ENCODE peak calls at places on chromosomes 7 and 10, in six cellular contexts. O is trophoblast cell, N is IMR-90, J is neuronal stem cell, T is H9, D is mesenchymal stem cell. G is an unnamed sample.

GRCh38 chr7:62361-63116 is 129.8 kb upstream of the FAM20C start:
- DNase-seq in O (no peak), N (no peak), J (no peak), T (no peak), D (no peak), G (no peak)

GRCh38 chr7:1531979-1532455 is 1.5 kb downstream of the MAFK start:
- DNase-seq in O (no peak), N (no peak), J (no peak), T (no peak), D (no peak), G (no peak)

GRCh38 chr7:101952355-101953247 is 135.2 kb downstream of the CUX1 start:
- DNase-seq in O (peak; percentile 40), N (peak; percentile 93), J (no peak), T (no peak), D (peak; percentile 97), G (no peak)

GRCh38 chr10:14602807-14603538 is 171.7 kb downstream of the FAM107B start:
- DNase-seq in O (no peak), N (peak; percentile 12), J (no peak), T (no peak), D (peak; percentile 16), G (no peak)

GRCh38 chr10:47453435-47454293 is 30.3 kb downstream of the ANXA8 start:
- DNase-seq in O (no peak), N (no peak), J (no peak), T (peak; percentile 26), D (no peak), G (no peak)

GRCh38 chr10:58645762-58646161 is 133.1 kb downstream of the BICC1 start:
- DNase-seq in O (peak; percentile 78), N (no peak), J (no peak), T (no peak), D (peak; percentile 12), G (no peak)

GRCh38 chr7:116122972-116123595 is 87.3 kb upstream of the TES start:
- DNase-seq in O (peak; percentile 63), N (peak; percentile 66), J (no peak), T (no peak), D (peak; percentile 47), G (no peak)

GRCh38 chr10:103125323-103126267 is 67.5 kb downstream of the NT5C2 start:
- DNase-seq in O (no peak), N (peak; percentile 19), J (no peak), T (no peak), D (peak; percentile 46), G (no peak)

GRCh38 chr7:14690075-14690474 is 212.5 kb downstream of the DGKB start:
- DNase-seq in O (no peak), N (no peak), J (no peak), T (no peak), D (no peak), G (no peak)

GRCh38 chr7:71900556-71900955 is 511.6 kb downstream of the CALN1 start:
- DNase-seq in O (no peak), N (no peak), J (no peak), T (no peak), D (no peak), G (no peak)

GRCh38 chr10:5585517-5586222 is 60.9 kb downstream of the CALML3 start:
- DNase-seq in O (no peak), N (no peak), J (no peak), T (no peak), D (no peak), G (no peak)

GRCh38 chr10:78754269-78755074 is 314.3 kb upstream of the ZMIZ1 start:
- DNase-seq in O (peak; percentile 17), N (peak; percentile 90), J (no peak), T (no peak), D (peak; percentile 89), G (no peak)

GRCh38 chr10:133254421-133255120 is 16.9 kb downstream of the VENTX start:
- DNase-seq in O (no peak), N (no peak), J (no peak), T (no peak), D (no peak), G (no peak)

GRCh38 chr7:18873674-18874341 is 243.6 kb downstream of the TWIST1 start:
- DNase-seq in O (no peak), N (peak; percentile 41), J (peak; percentile 6), T (peak; percentile 51), D (peak; percentile 17), G (peak; percentile 10)

GRCh38 chr7:94095359-94096009 is 91.3 kb upstream of the BET1 start:
- DNase-seq in O (no peak), N (no peak), J (no peak), T (no peak), D (no peak), G (no peak)

GRCh38 chr10:109205929-109206585 is 717.3 kb downstream of the XPNPEP1 start:
- DNase-seq in O (peak; percentile 88), N (peak; percentile 93), J (no peak), T (no peak), D (peak; percentile 80), G (no peak)

DNA sequence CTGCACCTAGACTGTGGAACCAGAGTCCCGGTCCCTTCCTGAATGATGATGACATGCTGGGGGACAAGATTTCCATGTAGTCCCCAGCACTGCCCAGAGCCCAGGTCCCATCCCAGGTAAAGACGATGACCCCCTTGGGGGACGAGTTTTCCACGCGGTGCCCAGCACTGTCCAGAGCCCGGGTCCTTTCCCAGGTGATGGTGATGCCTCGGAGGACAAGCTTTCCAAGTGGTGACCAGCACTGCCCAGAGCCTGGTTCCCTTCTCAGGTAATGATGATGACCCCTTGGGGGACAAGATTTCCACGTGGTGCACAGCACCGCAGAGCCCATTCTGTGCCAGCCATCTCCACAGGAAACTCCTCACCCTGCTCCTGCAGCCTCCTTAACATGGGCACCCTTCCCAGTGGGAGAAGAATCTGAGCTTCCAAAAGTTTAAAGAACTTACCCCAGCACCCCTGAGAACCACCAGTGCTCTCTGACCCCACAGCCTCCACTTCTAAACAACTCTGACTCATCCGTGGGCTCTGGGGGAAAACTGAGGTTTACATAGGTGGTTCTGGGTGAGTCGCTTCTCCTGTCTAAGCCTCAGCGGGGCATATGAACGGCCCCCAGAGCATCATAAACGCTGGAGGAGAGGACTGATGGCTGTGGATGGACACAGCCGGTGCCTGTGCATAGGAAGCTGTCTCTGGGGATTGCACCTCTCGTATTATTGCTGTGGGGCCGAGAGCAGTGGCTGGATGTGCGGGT is 233.2 kb downstream of the TCERG1L start:
- DNase-seq in O (no peak), N (no peak), J (no peak), T (peak; percentile 19), D (no peak), G (no peak)
- H4K91ac ChIP-seq in O (no peak overlapping the region), N (no peak overlapping the region), J (no peak overlapping the region), T (no peak overlapping the region), D (no peak overlapping the region), G (no peak overlapping the region)

GRCh38 chr10:55628260-55628701 is 732.8 kb downstream of the ZWINT start:
- DNase-seq in O (no peak), N (no peak), J (peak; percentile 44), T (peak; percentile 73), D (peak; percentile 37), G (no peak)
- H4K91ac ChIP-seq in O (no peak overlapping the region), N (no peak overlapping the region), J (no peak overlapping the region), T (no peak overlapping the region), D (no peak overlapping the region), G (no peak overlapping the region)

DNA sequence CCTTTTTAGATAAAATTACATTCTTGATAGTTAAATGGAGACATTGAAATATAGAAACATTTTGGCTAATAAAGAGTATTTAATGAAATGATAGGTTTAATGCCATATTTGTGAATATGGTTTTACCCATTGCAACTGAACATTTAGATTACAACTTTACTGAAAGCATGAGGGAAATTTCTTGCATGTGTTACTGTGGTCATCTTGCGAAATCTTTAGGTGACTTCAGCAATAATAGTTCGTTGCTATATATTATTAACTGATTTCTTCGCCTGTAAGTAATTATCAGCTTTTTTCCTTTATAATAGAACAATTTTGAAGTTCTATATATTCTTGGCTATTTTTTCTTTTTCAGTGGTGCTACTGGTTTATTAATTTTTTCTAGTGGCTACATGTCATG is 83.2 kb downstream of the MLLT10 start:
- DNase-seq in O (peak; percentile 8), N (no peak), J (no peak), T (no peak), D (no peak), G (no peak)
- H4K91ac ChIP-seq in O (no peak overlapping the region), N (no peak overlapping the region), J (no peak overlapping the region), T (no peak overlapping the region), D (no peak overlapping the region), G (no peak overlapping the region)

DNA sequence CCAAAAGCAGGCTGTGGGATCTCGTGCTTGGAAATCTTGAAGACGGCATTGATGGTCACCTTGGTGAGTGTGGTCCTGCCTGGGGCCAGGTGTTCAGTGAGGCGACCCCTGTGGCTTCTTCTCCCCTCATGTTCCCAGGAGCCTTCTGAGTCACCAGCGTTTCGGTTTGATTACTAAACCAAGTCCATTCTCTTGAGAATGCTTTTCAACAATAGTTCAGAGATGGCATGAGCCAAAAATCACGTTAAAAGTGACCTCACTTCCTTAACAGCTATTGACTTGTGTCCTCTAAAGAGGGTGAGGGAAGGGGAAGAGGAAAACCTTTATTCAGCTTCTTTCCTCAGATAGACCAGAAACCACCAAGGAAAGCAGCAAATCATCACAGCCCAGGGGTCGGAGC is 315.2 kb downstream of the GATA3 start:
- DNase-seq in O (no peak), N (peak; percentile 12), J (no peak), T (no peak), D (no peak), G (no peak)
- H4K91ac ChIP-seq in O (peak overlapping the region; percentile 51), N (no peak overlapping the region), J (no peak overlapping the region), T (no peak overlapping the region), D (no peak overlapping the region), G (no peak overlapping the region)